ENCODE peak calls at places on chromosome 1, in five cellular contexts. Z is HEK293T; K is naive thymus-derived CD8-positive, alpha-beta T cell; I is cerebellum; E is GDM1. O is an unnamed sample.

GRCh38 chr1:27403065-27403726 is 10.8 kb downstream of the GPR3 start:
- DNase-seq in Z (no peak), K (no peak), I (no peak), E (no peak), O (no peak)

GRCh38 chr1:86757272-86757984 is 53.1 kb downstream of the SH3GLB1 start:
- DNase-seq in Z (no peak), K (no peak), I (peak), E (no peak), O (no peak)

GRCh38 chr1:101060992-101061391 is 35.4 kb upstream of the DPH5 start:
- DNase-seq in Z (no peak), K (no peak), I (no peak), E (no peak), O (no peak)

GRCh38 chr1:10737268-10737624 is 59.2 kb downstream of the CASZ1 start:
- DNase-seq in Z (no peak), K (no peak), I (no peak), E (no peak), O (no peak)

GRCh38 chr1:46489638-46490602 is at the start of gene DMBX1:
- DNase-seq in Z (peak), K (no peak), I (peak), E (no peak), O (peak)

GRCh38 chr1:6486433-6487011 is 4.9 kb downstream of the PLEKHG5 start:
- DNase-seq in Z (peak), K (peak), I (peak), E (peak), O (peak)

GRCh38 chr1:216485042-216485441 is 61.8 kb upstream of the USH2A start:
- DNase-seq in Z (no peak), K (no peak), I (no peak), E (no peak), O (no peak)

GRCh38 chr1:232377494-232377770 is 252.5 kb downstream of the SIPA1L2 start:
- DNase-seq in Z (no peak), K (no peak), I (no peak), E (no peak), O (peak)

GRCh38 chr1:71660417-71660816 is 579.6 kb upstream of the ZRANB2 start:
- DNase-seq in Z (no peak), K (no peak), I (no peak), E (no peak), O (no peak)

GRCh38 chr1:209879539-209879938 is 51.8 kb downstream of the UTP25 start:
- DNase-seq in Z (no peak), K (no peak), I (peak), E (no peak), O (peak)

GRCh38 chr1:59691261-59691660 is 123.5 kb upstream of the HOOK1 start:
- DNase-seq in Z (no peak), K (no peak), I (no peak), E (no peak), O (no peak)

GRCh38 chr1:198121058-198121829 is 35.6 kb upstream of the NEK7 start:
- DNase-seq in Z (no peak), K (no peak), I (no peak), E (no peak), O (peak)

O was measured in RWPE1.